ENCODE peak calls at places on chromosome 9, in four cellular contexts. One of them, this sample, is unnamed.

GRCh38 chr9:9881692-9882091 is 731.1 kb downstream of the PTPRD start:
- DNase-seq in AG10803: no peak
- DNase-seq in AG08396: no peak
- DNase-seq in A549: no peak
- DNase-seq in this sample: no peak

GRCh38 chr9:93684806-93685553 is 108.6 kb downstream of the PHF2 start:
- DNase-seq in AG10803: peak; percentile 19
- DNase-seq in AG08396: no peak
- DNase-seq in A549: no peak
- DNase-seq in this sample: no peak

GRCh38 chr9:103242025-103242424 is 246.9 kb downstream of the CYLC2 start:
- DNase-seq in AG10803: no peak
- DNase-seq in AG08396: no peak
- DNase-seq in A549: no peak
- DNase-seq in this sample: peak; percentile 6

GRCh38 chr9:107749787-107750444 is 260.3 kb upstream of the KLF4 start:
- DNase-seq in AG10803: peak; percentile 96
- DNase-seq in AG08396: peak; percentile 84
- DNase-seq in A549: peak; percentile 56
- DNase-seq in this sample: peak; percentile 92

GRCh38 chr9:20658677-20659473 is 25.2 kb upstream of the FOCAD start:
- DNase-seq in AG10803: no peak
- DNase-seq in AG08396: no peak
- DNase-seq in A549: peak; percentile 9
- DNase-seq in this sample: no peak

GRCh38 chr9:38046669-38047300 is 22.2 kb downstream of the SHB start:
- DNase-seq in AG10803: peak; percentile 90
- DNase-seq in AG08396: peak; percentile 56
- DNase-seq in A549: no peak
- DNase-seq in this sample: no peak

GRCh38 chr9:101677864-101678263 is 60.6 kb downstream of the GRIN3A start:
- DNase-seq in AG10803: no peak
- DNase-seq in AG08396: no peak
- DNase-seq in A549: no peak
- DNase-seq in this sample: no peak

GRCh38 chr9:122261469-122261881 is 3.2 kb downstream of the RBM18 start:
- DNase-seq in AG10803: peak; percentile 82
- DNase-seq in AG08396: peak; percentile 43
- DNase-seq in A549: no peak
- DNase-seq in this sample: no peak

GRCh38 chr9:131179561-131180219 is 54.3 kb downstream of the NUP214 start:
- DNase-seq in AG10803: peak; percentile 97
- DNase-seq in AG08396: peak; percentile 57
- DNase-seq in A549: no peak
- DNase-seq in this sample: no peak

GRCh38 chr9:121288874-121289553 is 21.1 kb downstream of the GSN start:
- DNase-seq in AG10803: peak; percentile 80
- DNase-seq in AG08396: no peak
- DNase-seq in A549: no peak
- DNase-seq in this sample: no peak

GRCh38 chr9:68822596-68823165 is 117.6 kb downstream of the PIP5K1B start:
- DNase-seq in AG10803: no peak
- DNase-seq in AG08396: no peak
- DNase-seq in A549: no peak
- DNase-seq in this sample: no peak

GRCh38 chr9:13296972-13297371 is 17.5 kb upstream of the MPDZ start:
- DNase-seq in AG10803: no peak
- DNase-seq in AG08396: no peak
- DNase-seq in A549: no peak
- DNase-seq in this sample: no peak

GRCh38 chr9:127035423-127035822 is 87.0 kb downstream of the ANGPTL2 start:
- DNase-seq in AG10803: peak; percentile 70
- DNase-seq in AG08396: no peak
- DNase-seq in A549: no peak
- DNase-seq in this sample: no peak

GRCh38 chr9:111957856-111958631 is 61.4 kb downstream of the UGCG start:
- DNase-seq in AG10803: peak; percentile 98
- DNase-seq in AG08396: peak; percentile 59
- DNase-seq in A549: no peak
- DNase-seq in this sample: peak; percentile 46

GRCh38 chr9:92328225-92328624 is 2.5 kb downstream of the CENPP start:
- DNase-seq in AG10803: peak; percentile 67
- DNase-seq in AG08396: peak; percentile 61
- DNase-seq in A549: peak; percentile 17
- DNase-seq in this sample: peak; percentile 17

GRCh38 chr9:123027517-123027916 is 6.0 kb upstream of the GPR21 start:
- DNase-seq in AG10803: no peak
- DNase-seq in AG08396: no peak
- DNase-seq in A549: no peak
- DNase-seq in this sample: no peak

GRCh38 chr9:69180670-69181069 is 6.6 kb downstream of the TJP2 start:
- DNase-seq in AG10803: peak; percentile 91
- DNase-seq in AG08396: peak; percentile 89
- DNase-seq in A549: peak; percentile 64
- DNase-seq in this sample: peak; percentile 92

GRCh38 chr9:126518763-126519162 is 95.0 kb upstream of the LMX1B start:
- DNase-seq in AG10803: no peak
- DNase-seq in AG08396: no peak
- DNase-seq in A549: no peak
- DNase-seq in this sample: no peak

GRCh38 chr9:114894801-114895433 is 35.5 kb downstream of the TNFSF8 start:
- DNase-seq in AG10803: peak; percentile 96
- DNase-seq in AG08396: peak; percentile 83
- DNase-seq in A549: peak; percentile 60
- DNase-seq in this sample: peak; percentile 83

GRCh38 chr9:108142504-108143201 is 653.1 kb upstream of the KLF4 start:
- DNase-seq in AG10803: peak; percentile 98
- DNase-seq in AG08396: peak; percentile 51
- DNase-seq in A549: no peak
- DNase-seq in this sample: no peak

GRCh38 chr9:99162759-99163364 is 57.9 kb downstream of the TGFBR1 start:
- DNase-seq in AG10803: peak; percentile 36
- DNase-seq in AG08396: peak; percentile 23
- DNase-seq in A549: peak; percentile 14
- DNase-seq in this sample: no peak

GRCh38 chr9:107228648-107229047 is 54.4 kb upstream of the RAD23B start:
- DNase-seq in AG10803: no peak
- DNase-seq in AG08396: no peak
- DNase-seq in A549: no peak
- DNase-seq in this sample: no peak

GRCh38 chr9:137027369-137028012 is 546 bp downstream of the ABCA2 start:
- DNase-seq in AG10803: peak; percentile 12
- DNase-seq in AG08396: peak; percentile 58
- DNase-seq in A549: no peak
- DNase-seq in this sample: peak; percentile 78

GRCh38 chr9:32351845-32352244 is 32.6 kb upstream of the ACO1 start:
- DNase-seq in AG10803: no peak
- DNase-seq in AG08396: no peak
- DNase-seq in A549: no peak
- DNase-seq in this sample: no peak

GRCh38 chr9:124780060-124780756 is 3.3 kb downstream of the OLFML2A start:
- DNase-seq in AG10803: no peak
- DNase-seq in AG08396: no peak
- DNase-seq in A549: no peak
- DNase-seq in this sample: no peak

GRCh38 chr9:89912605-89912953 is 307.8 kb downstream of the GADD45G start:
- DNase-seq in AG10803: no peak
- DNase-seq in AG08396: no peak
- DNase-seq in A549: no peak
- DNase-seq in this sample: no peak

GRCh38 chr9:26561928-26562327 is 330.7 kb downstream of the CAAP1 start:
- DNase-seq in AG10803: no peak
- DNase-seq in AG08396: no peak
- DNase-seq in A549: no peak
- DNase-seq in this sample: no peak

GRCh38 chr9:98127226-98127625 is 8.2 kb upstream of the TRIM14 start:
- DNase-seq in AG10803: no peak
- DNase-seq in AG08396: no peak
- DNase-seq in A549: no peak
- DNase-seq in this sample: no peak

GRCh38 chr9:8287501-8287900 is 487.9 kb upstream of the DMAC1 start:
- DNase-seq in AG10803: no peak
- DNase-seq in AG08396: no peak
- DNase-seq in A549: no peak
- DNase-seq in this sample: no peak

This sample was measured in H54.